ENCODE peak calls at places on chromosomes 7 and 10, in nine cellular contexts. X is heart left ventricle; Q is NCI-H1092 treated with DMSO at 0.1 percent for 48 hours; L is stimulated activated CD4-positive, alpha-beta T cell treated with anti-CD3 and anti-CD28 coated beads, Interleukin-15, amount 100 ng/mL, for 1 hour; K is tibial artery; O is activated CD4-positive, alpha-beta T cell treated with anti-CD3 and anti-CD28 coated beads, Interleukin-2, amount 50 U/mL, for 48 hours; Y is GDM1; E is EL; N is RCC 7860. D is an unnamed sample.
A peak's percentile ranks its signal among the peaks of the same experiment; 100 is the strongest.

GRCh38 chr7:2926898-2927405 is 82.8 kb upstream of the GNA12 start:
- DNase-seq in X (no peak), Q (no peak), L (no peak), K (peak; percentile 39), O (no peak), Y (no peak), E (no peak), N (no peak), D (no peak)

GRCh38 chr7:7639847-7640220 is 718 bp upstream of the UMAD1 start:
- DNase-seq in X (no peak), Q (peak; percentile 50), L (peak; percentile 21), K (no peak), O (peak; percentile 46), Y (no peak), E (peak; percentile 39), N (peak; percentile 42), D (no peak)

GRCh38 chr10:44628921-44629320 is 244.0 kb upstream of the CXCL12 start:
- DNase-seq in X (no peak), Q (no peak), L (no peak), K (no peak), O (no peak), Y (no peak), E (peak; percentile 72), N (no peak), D (no peak)

GRCh38 chr7:35817181-35817580 is 16.3 kb downstream of the SEPTIN7 start:
- DNase-seq in X (no peak), Q (no peak), L (no peak), K (no peak), O (no peak), Y (no peak), E (no peak), N (no peak), D (no peak)

GRCh38 chr7:127239814-127240213 is 12.9 kb downstream of the GRM8 start:
- DNase-seq in X (no peak), Q (no peak), L (no peak), K (no peak), O (peak; percentile 3), Y (no peak), E (no peak), N (no peak), D (no peak)

GRCh38 chr7:127290801-127291361 is 38.1 kb upstream of the GRM8 start:
- DNase-seq in X (no peak), Q (no peak), L (no peak), K (no peak), O (no peak), Y (no peak), E (peak; percentile 3), N (no peak), D (no peak)

GRCh38 chr10:102773986-102774385 is 30.2 kb downstream of the WBP1L start:
- DNase-seq in X (peak; percentile 64), Q (no peak), L (no peak), K (peak; percentile 77), O (no peak), Y (no peak), E (no peak), N (no peak), D (no peak)

GRCh38 chr7:16660702-16661464 is 14.9 kb downstream of the BZW2 start:
- DNase-seq in X (no peak), Q (no peak), L (no peak), K (no peak), O (no peak), Y (no peak), E (peak; percentile 79), N (peak; percentile 72), D (no peak)

GRCh38 chr7:100389437-100390088 is 16.3 kb downstream of the PILRA start:
- DNase-seq in X (no peak), Q (no peak), L (no peak), K (no peak), O (no peak), Y (no peak), E (no peak), N (no peak), D (no peak)

GRCh38 chr10:93148476-93148875 is 74.8 kb downstream of the CYP26A1 start:
- DNase-seq in X (no peak), Q (no peak), L (no peak), K (no peak), O (no peak), Y (no peak), E (no peak), N (no peak), D (no peak)